ENCODE peak calls at places on chromosomes 5 and 9, in eight cellular contexts. Z, G, B, H, Y, O, K and T are unnamed samples.

GRCh38 chr9:110303136-110303535 is 34.5 kb downstream of the TXNDC8 start:
- DNase-seq in K (peak; percentile 4), H (no peak), B (no peak), Y (no peak), G (no peak), Z (no peak), O (peak; percentile 23), T (no peak)

GRCh38 chr9:116928884-116929283 is 241.8 kb downstream of the TRIM32 start:
- DNase-seq in K (no peak), G (peak; percentile 53), Z (no peak), O (no peak), Y (no peak), B (no peak), H (no peak), T (no peak)

GRCh38 chr9:99092643-99093491 is 12.0 kb upstream of the TGFBR1 start:
- DNase-seq in Z (no peak), G (no peak), O (no peak), Y (no peak), H (no peak), K (no peak), B (no peak), T (no peak)

GRCh38 chr5:111461261-111461671 is 51.1 kb downstream of the STARD4 start:
- DNase-seq in H (no peak), G (peak; percentile 30), B (no peak), Y (peak; percentile 23), K (peak; percentile 49), O (peak; percentile 15), Z (peak; percentile 56), T (peak; percentile 86)

GRCh38 chr5:172508471-172509404 is 54.4 kb upstream of the SH3PXD2B start:
- DNase-seq in O (no peak), G (no peak), Z (peak; percentile 40), H (no peak), K (no peak), B (peak; percentile 25), Y (no peak), T (no peak)

GRCh38 chr5:80961376-80962281 is 1.5 kb downstream of the RASGRF2 start:
- DNase-seq in Y (no peak), G (peak; percentile 64), K (no peak), Z (no peak), B (no peak), O (no peak), H (no peak), T (peak; percentile 29)

GRCh38 chr5:123367739-123368138 is 55.5 kb downstream of the CEP120 start:
- DNase-seq in B (no peak), G (peak; percentile 17), H (no peak), Y (no peak), K (no peak), O (no peak), Z (no peak), T (peak; percentile 48)

GRCh38 chr9:114804504-114804903 is 1.3 kb downstream of the TNFSF15 start:
- DNase-seq in H (no peak), Y (no peak), O (peak; percentile 15), G (peak; percentile 72), K (peak; percentile 26), B (no peak), Z (no peak), T (peak; percentile 63)

GRCh38 chr5:74318985-74319563 is 321.5 kb downstream of the ENC1 start:
- DNase-seq in B (no peak), G (peak; percentile 80), H (no peak), O (no peak), Z (no peak), Y (no peak), K (peak; percentile 10), T (no peak)

GRCh38 chr5:167851416-167851815 is 440.0 kb upstream of the WWC1 start:
- DNase-seq in H (no peak), G (no peak), K (no peak), B (no peak), Y (no peak), O (no peak), Z (no peak), T (no peak)

GRCh38 chr5:61582887-61583286 is 250.8 kb downstream of the ZSWIM6 start:
- DNase-seq in O (no peak), Y (no peak), Z (no peak), B (no peak), H (no peak), K (no peak), G (no peak), T (no peak)

GRCh38 chr9:87269777-87270176 is 227.9 kb upstream of the DAPK1 start:
- DNase-seq in H (no peak), O (no peak), K (no peak), Z (no peak), B (no peak), Y (no peak), G (no peak), T (no peak)

GRCh38 chr5:151267481-151268275 is 14.7 kb downstream of the GM2A start:
- DNase-seq in B (no peak), H (no peak), O (no peak), G (no peak), Z (no peak), Y (no peak), K (no peak), T (no peak)

GRCh38 chr9:10265102-10265708 is 347.6 kb downstream of the PTPRD start:
- DNase-seq in Y (no peak), Z (no peak), G (peak; percentile 88), B (no peak), H (no peak), O (no peak), K (no peak), T (peak; percentile 0)

GRCh38 chr5:107966216-107966615 is 295.5 kb upstream of the EFNA5 start:
- DNase-seq in G (no peak), B (no peak), Z (no peak), K (no peak), H (no peak), Y (no peak), O (no peak), T (no peak)

GRCh38 chr5:118598311-118598710 is 390.0 kb downstream of the DTWD2 start:
- DNase-seq in B (no peak), Y (no peak), H (no peak), O (no peak), G (no peak), K (no peak), Z (no peak), T (no peak)

GRCh38 chr5:37724395-37725125 is 115.3 kb downstream of the GDNF start:
- DNase-seq in Y (no peak), B (no peak), G (peak; percentile 23), K (peak; percentile 27), O (no peak), H (no peak), Z (no peak), T (no peak)

GRCh38 chr5:24188196-24188595 is 456.6 kb downstream of the CDH10 start:
- DNase-seq in Y (no peak), O (no peak), H (no peak), Z (no peak), G (no peak), K (no peak), B (no peak), T (no peak)

GRCh38 chr5:67942451-67942830 is 273.1 kb upstream of the PIK3R1 start:
- DNase-seq in B (no peak), Y (no peak), O (no peak), K (no peak), Z (no peak), G (no peak), H (no peak), T (no peak)

GRCh38 chr9:20630241-20630943 is 8.1 kb upstream of the MLLT3 start:
- DNase-seq in K (no peak), G (peak; percentile 22), H (no peak), O (no peak), Z (no peak), Y (no peak), B (no peak), T (no peak)

GRCh38 chr9:130446111-130446861 is 1.5 kb downstream of the ASS1 start:
- DNase-seq in B (peak; percentile 94), Y (no peak), O (no peak), H (peak; percentile 87), Z (peak; percentile 74), G (peak; percentile 84), K (peak; percentile 95), T (peak; percentile 43)

GRCh38 chr9:127176631-127177030 is 54.2 kb upstream of the ANGPTL2 start:
- DNase-seq in H (no peak), K (no peak), B (peak; percentile 32), O (no peak), G (no peak), Y (no peak), Z (peak; percentile 35), T (no peak)

GRCh38 chr5:176741566-176742211 is 68.7 kb upstream of the UNC5A start:
- DNase-seq in G (no peak), O (no peak), Z (peak; percentile 50), Y (no peak), B (peak; percentile 59), K (no peak), H (no peak), T (peak; percentile 31)

GRCh38 chr9:2570615-2571479 is 50.7 kb upstream of the VLDLR start:
- DNase-seq in Z (no peak), O (no peak), G (peak; percentile 98), H (peak; percentile 81), Y (peak; percentile 72), B (peak; percentile 91), K (peak; percentile 9), T (peak; percentile 90)

GRCh38 chr5:124979174-124979573 is 232.7 kb upstream of the ZNF608 start:
- DNase-seq in Z (no peak), K (no peak), G (peak; percentile 51), H (no peak), B (no peak), O (no peak), Y (peak; percentile 4), T (peak; percentile 56)

GRCh38 chr5:68343421-68343826 is 127.9 kb downstream of the PIK3R1 start:
- DNase-seq in H (peak; percentile 90), B (peak; percentile 69), O (no peak), K (peak; percentile 91), Z (no peak), Y (no peak), G (peak; percentile 92), T (peak; percentile 36)

GRCh38 chr5:132067451-132067850 is 6.1 kb upstream of the CSF2 start:
- DNase-seq in G (no peak), Z (no peak), O (no peak), H (no peak), Y (no peak), K (no peak), B (no peak), T (no peak)

GRCh38 chr5:90843443-90843842 is 284.8 kb downstream of the ADGRV1 start:
- DNase-seq in Y (no peak), Z (no peak), K (no peak), O (no peak), B (no peak), G (no peak), H (no peak), T (no peak)

GRCh38 chr9:27888661-27889295 is 315.5 kb upstream of the C9orf72 start:
- DNase-seq in O (no peak), Y (no peak), G (peak; percentile 56), H (no peak), Z (no peak), B (no peak), K (no peak), T (peak; percentile 73)